ENCODE peak calls at places on chromosomes 5 and 9, in eight cellular contexts. I is left ventricle myocardium inferior, R is tibial artery, E is HCT116, V is Calu3, P is lung, Y is dorsolateral prefrontal cortex, Z is WTC11. A is an unnamed sample.

GRCh38 chr5:37055383-37055990 is 178.9 kb downstream of the NIPBL start:
- DNase-seq in I (no peak), R (no peak), E (no peak), V (no peak), P (no peak), Y (no peak), Z (no peak), A (no peak)

GRCh38 chr5:17308326-17309065 is 91.1 kb downstream of the BASP1 start:
- DNase-seq in I (no peak), R (no peak), E (no peak), V (no peak), P (no peak), Y (no peak), Z (no peak), A (no peak)

GRCh38 chr5:131523500-131524185 is 111.4 kb downstream of the RAPGEF6 start:
- DNase-seq in I (no peak), R (no peak), E (no peak), V (no peak), P (no peak), Y (no peak), Z (no peak), A (no peak)

GRCh38 chr9:20512106-20512505 is 110.2 kb downstream of the MLLT3 start:
- DNase-seq in I (no peak), R (no peak), E (no peak), V (no peak), P (no peak), Y (no peak), Z (no peak), A (no peak)

GRCh38 chr5:141040093-141040762 is 10.9 kb upstream of the PCDHB1 start:
- DNase-seq in I (peak; percentile 20), R (no peak), E (peak; percentile 69), V (peak; percentile 73), P (peak; percentile 63), Y (peak; percentile 62), Z (peak; percentile 77), A (peak; percentile 61)

GRCh38 chr5:26691486-26691885 is 346.9 kb downstream of the CDH9 start:
- DNase-seq in I (no peak), R (no peak), E (no peak), V (no peak), P (no peak), Y (no peak), Z (no peak), A (no peak)

GRCh38 chr9:15430920-15431844 is 8.5 kb downstream of the SNAPC3 start:
- DNase-seq in I (no peak), R (no peak), E (no peak), V (no peak), P (peak; percentile 36), Y (no peak), Z (no peak), A (no peak)

GRCh38 chr9:35690447-35691324 is 961 bp upstream of the TPM2 start:
- DNase-seq in I (peak; percentile 87), R (peak; percentile 96), E (no peak), V (peak; percentile 39), P (peak; percentile 65), Y (no peak), Z (peak; percentile 64), A (peak; percentile 31)

GRCh38 chr9:38233796-38234355 is 158.6 kb upstream of the ALDH1B1 start:
- DNase-seq in I (no peak), R (no peak), E (no peak), V (no peak), P (no peak), Y (no peak), Z (no peak), A (no peak)

GRCh38 chr5:8410618-8411017 is 541.7 kb downstream of the MTRR start:
- DNase-seq in I (no peak), R (no peak), E (no peak), V (no peak), P (no peak), Y (no peak), Z (no peak), A (no peak)

GRCh38 chr9:126435626-126436025 is 109.0 kb downstream of the MVB12B start:
- DNase-seq in I (no peak), R (no peak), E (no peak), V (no peak), P (no peak), Y (no peak), Z (no peak), A (no peak)

GRCh38 chr9:130835441-130836298 is 616 bp downstream of the ABL1 start:
- DNase-seq in I (peak; percentile 53), R (no peak), E (no peak), V (peak; percentile 19), P (no peak), Y (no peak), Z (peak; percentile 67), A (peak; percentile 37)

GRCh38 chr9:99076030-99076429 is 28.9 kb upstream of the TGFBR1 start:
- DNase-seq in I (no peak), R (no peak), E (no peak), V (no peak), P (no peak), Y (no peak), Z (no peak), A (no peak)

GRCh38 chr9:33230756-33231691 is 8.9 kb upstream of the SPINK4 start:
- DNase-seq in I (no peak), R (no peak), E (no peak), V (peak; percentile 23), P (no peak), Y (no peak), Z (no peak), A (no peak)

GRCh38 chr9:104927912-104928740 is at the start of gene ABCA1:
- DNase-seq in I (peak; percentile 94), R (peak; percentile 97), E (peak; percentile 29), V (peak; percentile 52), P (peak; percentile 87), Y (peak; percentile 90), Z (peak; percentile 87), A (peak; percentile 74)

GRCh38 chr5:139417214-139417613 is 13.3 kb upstream of the SPATA24 start:
- DNase-seq in I (no peak), R (peak; percentile 82), E (no peak), V (no peak), P (no peak), Y (no peak), Z (no peak), A (no peak)

GRCh38 chr9:111599948-111600343 is 499 bp upstream of the PTGR1 start:
- DNase-seq in I (no peak), R (peak; percentile 66), E (no peak), V (no peak), P (no peak), Y (no peak), Z (no peak), A (no peak)

GRCh38 chr9:128208943-128209695 is 5.9 kb downstream of the DNM1 start:
- DNase-seq in I (no peak), R (no peak), E (no peak), V (no peak), P (no peak), Y (no peak), Z (no peak), A (no peak)

GRCh38 chr9:130331573-130331972 is 66.0 kb downstream of the HMCN2 start:
- DNase-seq in I (peak; percentile 80), R (peak; percentile 86), E (no peak), V (no peak), P (peak; percentile 37), Y (no peak), Z (no peak), A (no peak)

GRCh38 chr9:90767523-90768100 is 34.0 kb upstream of the SYK start:
- DNase-seq in I (no peak), R (no peak), E (no peak), V (no peak), P (no peak), Y (no peak), Z (no peak), A (no peak)

GRCh38 chr5:81922790-81923398 is 48.9 kb upstream of the ATG10 start:
- DNase-seq in I (no peak), R (no peak), E (no peak), V (peak; percentile 13), P (no peak), Y (no peak), Z (no peak), A (no peak)

GRCh38 chr9:17057729-17058128 is 77.1 kb upstream of the CNTLN start:
- DNase-seq in I (no peak), R (no peak), E (no peak), V (no peak), P (no peak), Y (no peak), Z (no peak), A (no peak)

GRCh38 chr5:35922468-35922867 is 16.0 kb downstream of the CAPSL start:
- DNase-seq in I (no peak), R (no peak), E (no peak), V (no peak), P (no peak), Y (no peak), Z (no peak), A (no peak)
- TF ChIP-seq CTCF in I (no peak), R (no peak), E (no peak), V (no peak), P (no peak), Y (no peak), Z (no peak), A (no peak)

GRCh38 chr5:179342577-179342976 is 2.7 kb downstream of the ADAMTS2 start:
- DNase-seq in I (no peak), R (peak; percentile 81), E (no peak), V (no peak), P (no peak), Y (no peak), Z (peak; percentile 49), A (peak; percentile 25)
- TF ChIP-seq CTCF in I (no peak), R (peak; percentile 56), E (no peak), V (no peak), P (no peak), Y (no peak), Z (no peak), A (peak; percentile 16)

GRCh38 chr5:38519476-38519875 is 37.0 kb downstream of the LIFR start:
- DNase-seq in I (no peak), R (no peak), E (no peak), V (no peak), P (no peak), Y (no peak), Z (no peak), A (no peak)

GRCh38 chr5:38515081-38515480 is 41.4 kb downstream of the LIFR start:
- DNase-seq in I (no peak), R (no peak), E (no peak), V (no peak), P (no peak), Y (no peak), Z (no peak), A (no peak)

GRCh38 chr5:38518341-38518740 is 38.1 kb downstream of the LIFR start:
- DNase-seq in I (no peak), R (no peak), E (no peak), V (no peak), P (no peak), Y (no peak), Z (no peak), A (no peak)

DNA sequence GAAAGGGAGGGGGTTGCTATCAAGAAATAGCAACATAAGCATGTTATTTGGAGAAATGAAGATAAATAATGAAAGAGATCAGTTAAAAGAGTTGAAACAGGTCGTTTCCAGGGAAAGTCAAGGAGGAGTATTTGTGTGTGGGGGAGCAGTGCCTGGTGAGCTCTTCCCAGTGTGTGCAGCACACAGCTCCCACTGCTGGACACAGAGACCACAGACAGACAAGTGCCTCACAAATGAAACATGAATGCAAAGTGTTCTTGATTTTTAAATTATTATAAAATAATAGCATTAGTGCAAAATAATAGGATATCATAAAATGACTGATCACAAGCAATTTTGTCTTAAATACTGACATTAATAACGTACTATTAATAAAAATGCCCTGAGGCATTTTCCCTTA is 40.8 kb downstream of the LIFR start:
- DNase-seq in I (no peak), R (no peak), E (peak; percentile 4), V (no peak), P (no peak), Y (no peak), Z (no peak), A (no peak)
- TF ChIP-seq CTCF in I (peak; percentile 57), R (no peak), E (peak; percentile 43), V (no peak), P (no peak), Y (peak; percentile 47), Z (no peak), A (peak; percentile 49)

GRCh38 chr5:175659546-175660248 is 1.8 kb downstream of the HRH2 start:
- DNase-seq in I (no peak), R (peak; percentile 48), E (no peak), V (no peak), P (no peak), Y (no peak), Z (no peak), A (no peak)
- TF ChIP-seq CTCF in I (no peak), R (no peak), E (no peak), V (no peak), P (no peak), Y (no peak), Z (no peak), A (no peak)